ENCODE peak calls at places on chromosomes 11 and 22, in six cellular contexts. One of them, this sample, is unnamed.
A peak's percentile ranks its signal among the peaks of the same experiment; 100 is the strongest.

GRCh38 chr11:63490551-63491239 is at the start of gene PLAAT5:
- DNase-seq in lower leg skin: no peak
- DNase-seq in stimulated activated CD8-positive, alpha-beta memory T cell treated with anti-CD3 and anti-CD28 coated beads, Interleukin-7, amount 100 ng/mL, for 24 hours: no peak
- DNase-seq in non-pigmented ciliary epithelial cell: no peak
- DNase-seq in fibroblast of villous mesenchyme: peak; percentile 50
- DNase-seq in colonic mucosa: peak; percentile 27
- DNase-seq in this sample: no peak

GRCh38 chr22:27654536-27655445 is 146.8 kb downstream of the MN1 start:
- DNase-seq in stimulated activated CD8-positive, alpha-beta memory T cell treated with anti-CD3 and anti-CD28 coated beads, Interleukin-7, amount 100 ng/mL, for 24 hours: no peak
- DNase-seq in non-pigmented ciliary epithelial cell: no peak
- DNase-seq in fibroblast of villous mesenchyme: peak; percentile 85
- DNase-seq in colonic mucosa: no peak
- DNase-seq in lower leg skin: no peak
- DNase-seq in this sample: no peak

GRCh38 chr11:34449013-34449412 is 10.3 kb downstream of the CAT start:
- DNase-seq in non-pigmented ciliary epithelial cell: no peak
- DNase-seq in fibroblast of villous mesenchyme: no peak
- DNase-seq in colonic mucosa: no peak
- DNase-seq in lower leg skin: no peak
- DNase-seq in stimulated activated CD8-positive, alpha-beta memory T cell treated with anti-CD3 and anti-CD28 coated beads, Interleukin-7, amount 100 ng/mL, for 24 hours: no peak
- DNase-seq in this sample: no peak

GRCh38 chr11:29051935-29052334 is 943.7 kb downstream of the METTL15 start:
- DNase-seq in fibroblast of villous mesenchyme: no peak
- DNase-seq in colonic mucosa: no peak
- DNase-seq in stimulated activated CD8-positive, alpha-beta memory T cell treated with anti-CD3 and anti-CD28 coated beads, Interleukin-7, amount 100 ng/mL, for 24 hours: no peak
- DNase-seq in lower leg skin: no peak
- DNase-seq in non-pigmented ciliary epithelial cell: no peak
- DNase-seq in this sample: no peak

GRCh38 chr11:19789840-19790710 is 77.4 kb downstream of the NAV2 start:
- DNase-seq in stimulated activated CD8-positive, alpha-beta memory T cell treated with anti-CD3 and anti-CD28 coated beads, Interleukin-7, amount 100 ng/mL, for 24 hours: no peak
- DNase-seq in non-pigmented ciliary epithelial cell: no peak
- DNase-seq in fibroblast of villous mesenchyme: peak; percentile 90
- DNase-seq in lower leg skin: no peak
- DNase-seq in colonic mucosa: peak; percentile 84
- DNase-seq in this sample: no peak

GRCh38 chr11:17810736-17811135 is 76.2 kb downstream of the KCNC1 start:
- DNase-seq in fibroblast of villous mesenchyme: no peak
- DNase-seq in lower leg skin: no peak
- DNase-seq in non-pigmented ciliary epithelial cell: no peak
- DNase-seq in colonic mucosa: no peak
- DNase-seq in stimulated activated CD8-positive, alpha-beta memory T cell treated with anti-CD3 and anti-CD28 coated beads, Interleukin-7, amount 100 ng/mL, for 24 hours: no peak
- DNase-seq in this sample: no peak

GRCh38 chr11:47981667-47982404 is 1.5 kb downstream of the PTPRJ start:
- DNase-seq in stimulated activated CD8-positive, alpha-beta memory T cell treated with anti-CD3 and anti-CD28 coated beads, Interleukin-7, amount 100 ng/mL, for 24 hours: no peak
- DNase-seq in non-pigmented ciliary epithelial cell: no peak
- DNase-seq in fibroblast of villous mesenchyme: no peak
- DNase-seq in lower leg skin: no peak
- DNase-seq in colonic mucosa: peak; percentile 48
- DNase-seq in this sample: no peak

GRCh38 chr11:101126551-101127347 is 2.9 kb downstream of the PGR start:
- DNase-seq in lower leg skin: peak; percentile 17
- DNase-seq in colonic mucosa: no peak
- DNase-seq in fibroblast of villous mesenchyme: peak; percentile 69
- DNase-seq in stimulated activated CD8-positive, alpha-beta memory T cell treated with anti-CD3 and anti-CD28 coated beads, Interleukin-7, amount 100 ng/mL, for 24 hours: no peak
- DNase-seq in non-pigmented ciliary epithelial cell: no peak
- DNase-seq in this sample: no peak

GRCh38 chr11:94193288-94193687 is 64.6 kb downstream of the PANX1 start:
- DNase-seq in colonic mucosa: no peak
- DNase-seq in non-pigmented ciliary epithelial cell: no peak
- DNase-seq in stimulated activated CD8-positive, alpha-beta memory T cell treated with anti-CD3 and anti-CD28 coated beads, Interleukin-7, amount 100 ng/mL, for 24 hours: no peak
- DNase-seq in lower leg skin: no peak
- DNase-seq in fibroblast of villous mesenchyme: peak; percentile 30
- DNase-seq in this sample: no peak

GRCh38 chr11:62727007-62727832 is at the start of gene HNRNPUL2:
- DNase-seq in fibroblast of villous mesenchyme: peak; percentile 99
- DNase-seq in stimulated activated CD8-positive, alpha-beta memory T cell treated with anti-CD3 and anti-CD28 coated beads, Interleukin-7, amount 100 ng/mL, for 24 hours: peak; percentile 94
- DNase-seq in colonic mucosa: peak; percentile 98
- DNase-seq in non-pigmented ciliary epithelial cell: peak; percentile 94
- DNase-seq in lower leg skin: peak; percentile 97
- DNase-seq in this sample: peak; percentile 91

GRCh38 chr11:91788764-91789163 is 435.9 kb upstream of the FAT3 start:
- DNase-seq in lower leg skin: no peak
- DNase-seq in fibroblast of villous mesenchyme: no peak
- DNase-seq in colonic mucosa: no peak
- DNase-seq in non-pigmented ciliary epithelial cell: no peak
- DNase-seq in stimulated activated CD8-positive, alpha-beta memory T cell treated with anti-CD3 and anti-CD28 coated beads, Interleukin-7, amount 100 ng/mL, for 24 hours: no peak
- DNase-seq in this sample: no peak

GRCh38 chr22:39270792-39271191 is 26.0 kb upstream of the PDGFB start:
- DNase-seq in non-pigmented ciliary epithelial cell: no peak
- DNase-seq in fibroblast of villous mesenchyme: no peak
- DNase-seq in stimulated activated CD8-positive, alpha-beta memory T cell treated with anti-CD3 and anti-CD28 coated beads, Interleukin-7, amount 100 ng/mL, for 24 hours: no peak
- DNase-seq in colonic mucosa: no peak
- DNase-seq in lower leg skin: no peak
- DNase-seq in this sample: no peak

GRCh38 chr11:115996125-115996807 is 492.1 kb upstream of the CADM1 start:
- DNase-seq in stimulated activated CD8-positive, alpha-beta memory T cell treated with anti-CD3 and anti-CD28 coated beads, Interleukin-7, amount 100 ng/mL, for 24 hours: no peak
- DNase-seq in lower leg skin: no peak
- DNase-seq in fibroblast of villous mesenchyme: no peak
- DNase-seq in colonic mucosa: no peak
- DNase-seq in non-pigmented ciliary epithelial cell: no peak
- DNase-seq in this sample: no peak

GRCh38 chr11:47137476-47137875 is 39.2 kb downstream of the ARFGAP2 start:
- DNase-seq in fibroblast of villous mesenchyme: no peak
- DNase-seq in stimulated activated CD8-positive, alpha-beta memory T cell treated with anti-CD3 and anti-CD28 coated beads, Interleukin-7, amount 100 ng/mL, for 24 hours: no peak
- DNase-seq in lower leg skin: no peak
- DNase-seq in non-pigmented ciliary epithelial cell: no peak
- DNase-seq in colonic mucosa: no peak
- DNase-seq in this sample: no peak

GRCh38 chr22:24189249-24190158 is 8.2 kb downstream of the SUSD2 start:
- DNase-seq in stimulated activated CD8-positive, alpha-beta memory T cell treated with anti-CD3 and anti-CD28 coated beads, Interleukin-7, amount 100 ng/mL, for 24 hours: peak; percentile 23
- DNase-seq in lower leg skin: peak; percentile 63
- DNase-seq in non-pigmented ciliary epithelial cell: no peak
- DNase-seq in colonic mucosa: peak; percentile 75
- DNase-seq in fibroblast of villous mesenchyme: peak; percentile 63
- DNase-seq in this sample: peak; percentile 73

GRCh38 chr22:50603511-50604255 is 3.1 kb downstream of the MAPK8IP2 start:
- DNase-seq in colonic mucosa: no peak
- DNase-seq in stimulated activated CD8-positive, alpha-beta memory T cell treated with anti-CD3 and anti-CD28 coated beads, Interleukin-7, amount 100 ng/mL, for 24 hours: no peak
- DNase-seq in non-pigmented ciliary epithelial cell: no peak
- DNase-seq in fibroblast of villous mesenchyme: no peak
- DNase-seq in lower leg skin: no peak
- DNase-seq in this sample: no peak

GRCh38 chr11:3855808-3856491 is 486 bp downstream of the STIM1 start:
- DNase-seq in lower leg skin: no peak
- DNase-seq in colonic mucosa: peak; percentile 56
- DNase-seq in fibroblast of villous mesenchyme: no peak
- DNase-seq in non-pigmented ciliary epithelial cell: no peak
- DNase-seq in stimulated activated CD8-positive, alpha-beta memory T cell treated with anti-CD3 and anti-CD28 coated beads, Interleukin-7, amount 100 ng/mL, for 24 hours: no peak
- DNase-seq in this sample: no peak

GRCh38 chr11:120394119-120394518 is 57.9 kb downstream of the ARHGEF12 start:
- DNase-seq in colonic mucosa: no peak
- DNase-seq in lower leg skin: no peak
- DNase-seq in fibroblast of villous mesenchyme: no peak
- DNase-seq in stimulated activated CD8-positive, alpha-beta memory T cell treated with anti-CD3 and anti-CD28 coated beads, Interleukin-7, amount 100 ng/mL, for 24 hours: no peak
- DNase-seq in non-pigmented ciliary epithelial cell: no peak
- DNase-seq in this sample: no peak

GRCh38 chr11:33262016-33262638 is 4.9 kb downstream of the HIPK3 start:
- DNase-seq in colonic mucosa: no peak
- DNase-seq in stimulated activated CD8-positive, alpha-beta memory T cell treated with anti-CD3 and anti-CD28 coated beads, Interleukin-7, amount 100 ng/mL, for 24 hours: no peak
- DNase-seq in non-pigmented ciliary epithelial cell: no peak
- DNase-seq in lower leg skin: no peak
- DNase-seq in fibroblast of villous mesenchyme: no peak
- DNase-seq in this sample: no peak

GRCh38 chr22:42271191-42271813 is 849 bp upstream of the TCF20 start:
- DNase-seq in colonic mucosa: no peak
- DNase-seq in lower leg skin: no peak
- DNase-seq in fibroblast of villous mesenchyme: no peak
- DNase-seq in non-pigmented ciliary epithelial cell: no peak
- DNase-seq in stimulated activated CD8-positive, alpha-beta memory T cell treated with anti-CD3 and anti-CD28 coated beads, Interleukin-7, amount 100 ng/mL, for 24 hours: no peak
- DNase-seq in this sample: no peak

GRCh38 chr11:130051077-130051476 is 18.6 kb upstream of the APLP2 start:
- DNase-seq in stimulated activated CD8-positive, alpha-beta memory T cell treated with anti-CD3 and anti-CD28 coated beads, Interleukin-7, amount 100 ng/mL, for 24 hours: no peak
- DNase-seq in fibroblast of villous mesenchyme: peak; percentile 51
- DNase-seq in lower leg skin: no peak
- DNase-seq in non-pigmented ciliary epithelial cell: no peak
- DNase-seq in colonic mucosa: no peak
- DNase-seq in this sample: no peak

GRCh38 chr11:1939006-1939626 is 8.0 kb upstream of the MRPL23 start:
- DNase-seq in stimulated activated CD8-positive, alpha-beta memory T cell treated with anti-CD3 and anti-CD28 coated beads, Interleukin-7, amount 100 ng/mL, for 24 hours: no peak
- DNase-seq in fibroblast of villous mesenchyme: no peak
- DNase-seq in colonic mucosa: no peak
- DNase-seq in lower leg skin: no peak
- DNase-seq in non-pigmented ciliary epithelial cell: no peak
- DNase-seq in this sample: no peak

GRCh38 chr22:41619979-41620645 is 731 bp downstream of the DESI1 start:
- DNase-seq in lower leg skin: peak; percentile 23
- DNase-seq in non-pigmented ciliary epithelial cell: no peak
- DNase-seq in fibroblast of villous mesenchyme: peak; percentile 14
- DNase-seq in stimulated activated CD8-positive, alpha-beta memory T cell treated with anti-CD3 and anti-CD28 coated beads, Interleukin-7, amount 100 ng/mL, for 24 hours: no peak
- DNase-seq in colonic mucosa: peak; percentile 60
- DNase-seq in this sample: no peak

GRCh38 chr11:46381836-46382643 is 571 bp downstream of the MDK start:
- DNase-seq in colonic mucosa: no peak
- DNase-seq in lower leg skin: no peak
- DNase-seq in non-pigmented ciliary epithelial cell: no peak
- DNase-seq in fibroblast of villous mesenchyme: no peak
- DNase-seq in stimulated activated CD8-positive, alpha-beta memory T cell treated with anti-CD3 and anti-CD28 coated beads, Interleukin-7, amount 100 ng/mL, for 24 hours: no peak
- DNase-seq in this sample: no peak

GRCh38 chr22:37571258-37571991 is 8.5 kb downstream of the LGALS2 start:
- DNase-seq in fibroblast of villous mesenchyme: no peak
- DNase-seq in stimulated activated CD8-positive, alpha-beta memory T cell treated with anti-CD3 and anti-CD28 coated beads, Interleukin-7, amount 100 ng/mL, for 24 hours: no peak
- DNase-seq in lower leg skin: no peak
- DNase-seq in non-pigmented ciliary epithelial cell: no peak
- DNase-seq in colonic mucosa: no peak
- DNase-seq in this sample: no peak

GRCh38 chr22:43090130-43090789 is 1.1 kb upstream of the TTLL1 start:
- DNase-seq in non-pigmented ciliary epithelial cell: peak; percentile 71
- DNase-seq in stimulated activated CD8-positive, alpha-beta memory T cell treated with anti-CD3 and anti-CD28 coated beads, Interleukin-7, amount 100 ng/mL, for 24 hours: no peak
- DNase-seq in colonic mucosa: peak; percentile 60
- DNase-seq in lower leg skin: peak; percentile 69
- DNase-seq in fibroblast of villous mesenchyme: peak; percentile 90
- DNase-seq in this sample: no peak

GRCh38 chr11:20670932-20671403 is 1.6 kb downstream of the NELL1 start:
- DNase-seq in stimulated activated CD8-positive, alpha-beta memory T cell treated with anti-CD3 and anti-CD28 coated beads, Interleukin-7, amount 100 ng/mL, for 24 hours: no peak
- DNase-seq in fibroblast of villous mesenchyme: no peak
- DNase-seq in lower leg skin: no peak
- DNase-seq in colonic mucosa: no peak
- DNase-seq in non-pigmented ciliary epithelial cell: no peak
- DNase-seq in this sample: no peak

GRCh38 chr11:70790671-70791300 is 392.5 kb downstream of the CTTN start:
- DNase-seq in fibroblast of villous mesenchyme: no peak
- DNase-seq in colonic mucosa: no peak
- DNase-seq in non-pigmented ciliary epithelial cell: no peak
- DNase-seq in lower leg skin: no peak
- DNase-seq in stimulated activated CD8-positive, alpha-beta memory T cell treated with anti-CD3 and anti-CD28 coated beads, Interleukin-7, amount 100 ng/mL, for 24 hours: no peak
- DNase-seq in this sample: no peak

GRCh38 chr11:63427971-63428508 is 58.5 kb downstream of the SLC22A9 start:
- DNase-seq in stimulated activated CD8-positive, alpha-beta memory T cell treated with anti-CD3 and anti-CD28 coated beads, Interleukin-7, amount 100 ng/mL, for 24 hours: no peak
- DNase-seq in fibroblast of villous mesenchyme: no peak
- DNase-seq in colonic mucosa: peak; percentile 19
- DNase-seq in lower leg skin: no peak
- DNase-seq in non-pigmented ciliary epithelial cell: no peak
- DNase-seq in this sample: no peak

GRCh38 chr11:113184498-113184897 is 129.9 kb upstream of the TTC12 start:
- DNase-seq in non-pigmented ciliary epithelial cell: peak; percentile 93
- DNase-seq in stimulated activated CD8-positive, alpha-beta memory T cell treated with anti-CD3 and anti-CD28 coated beads, Interleukin-7, amount 100 ng/mL, for 24 hours: no peak
- DNase-seq in colonic mucosa: no peak
- DNase-seq in fibroblast of villous mesenchyme: peak; percentile 95
- DNase-seq in lower leg skin: no peak
- DNase-seq in this sample: no peak

GRCh38 chr22:49297871-49298721 is 529.6 kb downstream of the BRD1 start:
- DNase-seq in stimulated activated CD8-positive, alpha-beta memory T cell treated with anti-CD3 and anti-CD28 coated beads, Interleukin-7, amount 100 ng/mL, for 24 hours: no peak
- DNase-seq in non-pigmented ciliary epithelial cell: no peak
- DNase-seq in lower leg skin: no peak
- DNase-seq in fibroblast of villous mesenchyme: no peak
- DNase-seq in colonic mucosa: no peak
- DNase-seq in this sample: no peak

This sample was measured in omental fat pad.